ENCODE peak calls at places on chromosome 3, in four cellular contexts. S, R, J and L are unnamed samples.

GRCh38 chr3:7682822-7683229 is 818.8 kb upstream of the LMCD1 start:
- DNase-seq in S (peak; percentile 52), R (no peak), J (no peak), L (no peak)

GRCh38 chr3:156802827-156803606 is 23.1 kb upstream of the LEKR1 start:
- DNase-seq in S (peak; percentile 9), R (no peak), J (no peak), L (no peak)

GRCh38 chr3:13705702-13706280 is 156.9 kb downstream of the FBLN2 start:
- DNase-seq in S (no peak), R (no peak), J (peak; percentile 22), L (no peak)

GRCh38 chr3:142947799-142948575 is 15.5 kb downstream of the PAQR9 start:
- DNase-seq in S (peak; percentile 34), R (no peak), J (no peak), L (peak; percentile 59)

GRCh38 chr3:42706721-42707619 is 4.4 kb upstream of the HHATL start:
- DNase-seq in S (no peak), R (no peak), J (no peak), L (no peak)

GRCh38 chr3:72411843-72412242 is 436.4 kb downstream of the SHQ1 start:
- DNase-seq in S (no peak), R (no peak), J (no peak), L (no peak)

GRCh38 chr3:45241206-45241605 is 15.1 kb upstream of the TMEM158 start:
- DNase-seq in S (peak; percentile 85), R (no peak), J (no peak), L (no peak)

GRCh38 chr3:145013931-145014330 is 1042.3 kb downstream of the DIPK2A start:
- DNase-seq in S (no peak), R (no peak), J (no peak), L (no peak)

GRCh38 chr3:178536271-178537079 is at the start of gene KCNMB2:
- DNase-seq in S (no peak), R (peak; percentile 63), J (no peak), L (no peak)

GRCh38 chr3:100825574-100825973 is 116.3 kb downstream of the TFG start:
- DNase-seq in S (no peak), R (no peak), J (no peak), L (no peak)

GRCh38 chr3:140585828-140586227 is 92.0 kb upstream of the TRIM42 start:
- DNase-seq in S (no peak), R (no peak), J (no peak), L (peak; percentile 3)

GRCh38 chr3:182979719-182980191 is 583 bp downstream of the DCUN1D1 start:
- DNase-seq in S (peak; percentile 63), R (no peak), J (peak; percentile 74), L (peak; percentile 4)

GRCh38 chr3:12380408-12380795 is 91.5 kb downstream of the PPARG start:
- DNase-seq in S (no peak), R (no peak), J (no peak), L (no peak)

GRCh38 chr3:124972457-124972856 is 37.9 kb upstream of the MUC13 start:
- DNase-seq in S (no peak), R (no peak), J (no peak), L (no peak)

GRCh38 chr3:94303897-94304296 is 241.0 kb downstream of the NSUN3 start:
- DNase-seq in S (peak; percentile 28), R (no peak), J (no peak), L (no peak)

GRCh38 chr3:102662223-102662622 is 227.4 kb downstream of the ZPLD1 start:
- DNase-seq in S (no peak), R (no peak), J (no peak), L (no peak)

GRCh38 chr3:148036331-148036881 is 627.2 kb downstream of the ZIC1 start:
- DNase-seq in S (peak; percentile 11), R (no peak), J (no peak), L (no peak)

GRCh38 chr3:159629329-159630084 is 359.1 kb upstream of the IL12A start:
- DNase-seq in S (no peak), R (no peak), J (no peak), L (no peak)

GRCh38 chr3:195254454-195255175 is 16.3 kb downstream of the XXYLT1 start:
- DNase-seq in S (no peak), R (no peak), J (peak; percentile 48), L (no peak)

GRCh38 chr3:6229778-6230410 is 631.0 kb upstream of the GRM7 start:
- DNase-seq in S (no peak), R (no peak), J (no peak), L (no peak)

GRCh38 chr3:123152656-123153055 is 49.1 kb upstream of the SEC22A start:
- DNase-seq in S (no peak), R (no peak), J (no peak), L (no peak)

GRCh38 chr3:193711165-193711485 is 118.1 kb downstream of the OPA1 start:
- DNase-seq in S (no peak), R (no peak), J (no peak), L (no peak)

GRCh38 chr3:123651449-123652345 is 66.8 kb upstream of the HACD2 start:
- DNase-seq in S (peak; percentile 27), R (peak; percentile 53), J (no peak), L (no peak)

GRCh38 chr3:39141211-39141995 is 12.0 kb downstream of the CSRNP1 start:
- DNase-seq in S (no peak), R (peak; percentile 20), J (no peak), L (peak; percentile 86)

GRCh38 chr3:192772495-192772894 is 45.2 kb upstream of the FGF12 start:
- DNase-seq in S (peak; percentile 81), R (peak; percentile 63), J (peak; percentile 60), L (peak; percentile 11)

GRCh38 chr3:138479355-138479964 is 45.0 kb downstream of the ESYT3 start:
- DNase-seq in S (peak; percentile 81), R (peak; percentile 69), J (no peak), L (peak; percentile 55)

GRCh38 chr3:46168583-46168982 is 39.5 kb downstream of the CCR1 start:
- DNase-seq in S (no peak), R (no peak), J (no peak), L (no peak)

GRCh38 chr3:194773216-194773615 is 87.5 kb downstream of the FAM43A start:
- DNase-seq in S (peak; percentile 13), R (no peak), J (no peak), L (no peak)

GRCh38 chr3:46946856-46947544 is 29.5 kb downstream of the CCDC12 start:
- DNase-seq in S (no peak), R (no peak), J (no peak), L (peak; percentile 57)

DNA sequence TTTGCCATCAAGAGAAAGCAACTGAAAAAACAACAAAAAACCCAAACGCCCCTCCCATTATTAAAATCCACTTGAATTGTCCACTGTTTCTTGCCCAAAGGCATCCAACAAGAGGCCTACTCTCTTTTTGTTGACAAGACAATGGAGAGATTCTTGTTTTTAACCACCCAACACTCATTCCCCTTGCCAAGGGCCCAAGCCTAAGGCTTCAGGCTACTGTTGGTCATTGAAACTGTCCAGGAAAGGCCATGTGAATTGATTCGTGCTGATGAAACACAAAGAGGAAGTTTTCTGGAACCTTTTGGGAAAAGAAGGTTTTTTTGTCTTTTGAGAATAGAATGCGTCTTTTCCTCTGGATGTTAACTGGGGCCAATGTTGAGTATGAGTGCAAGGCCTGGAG is 157.4 kb upstream of the PFN2 start:
- DNase-seq in S (no peak), R (no peak), J (no peak), L (no peak)
- H3K79me2 ChIP-seq in S (no peaks in the 10 kb centered on the region), R (no peaks in the 10 kb centered on the region), J (no peaks in the 10 kb centered on the region), L (no peaks in the 10 kb centered on the region)

DNA sequence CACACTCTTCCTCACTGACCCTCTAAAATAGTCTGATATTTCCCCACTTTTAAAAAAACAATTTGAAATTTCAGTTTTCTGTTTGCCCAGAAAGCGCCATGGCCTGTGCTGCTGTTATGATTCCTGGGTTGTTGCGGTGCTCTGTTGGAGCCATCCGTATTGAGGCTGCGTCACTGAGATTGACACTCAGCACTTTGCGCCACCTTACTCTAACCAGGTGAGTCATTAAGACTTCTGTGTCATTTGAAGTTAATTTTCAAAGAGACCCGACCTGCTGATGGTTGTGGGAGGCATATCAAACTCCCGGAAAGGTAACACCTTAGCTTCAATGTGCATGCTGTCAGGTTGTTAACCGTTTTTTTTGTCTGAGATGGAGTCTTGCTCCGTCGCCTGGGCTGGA is 5.8 kb downstream of the OXNAD1 start:
- DNase-seq in S (no peak), R (no peak), J (no peak), L (no peak)
- H3K23ac ChIP-seq in S (no peak overlapping the region), R (no peak overlapping the region), J (no peak overlapping the region), L (no peak overlapping the region)

GRCh38 chr3:30691944-30692343 is 85.5 kb downstream of the TGFBR2 start:
- DNase-seq in S (no peak), R (no peak), J (no peak), L (no peak)
- H3K79me2 ChIP-seq in S (no peaks in the 10 kb centered on the region), R (no peaks in the 10 kb centered on the region), J (no peaks in the 10 kb centered on the region), L (peaks cover 2% of the 10 kb centered on the region)

DNA sequence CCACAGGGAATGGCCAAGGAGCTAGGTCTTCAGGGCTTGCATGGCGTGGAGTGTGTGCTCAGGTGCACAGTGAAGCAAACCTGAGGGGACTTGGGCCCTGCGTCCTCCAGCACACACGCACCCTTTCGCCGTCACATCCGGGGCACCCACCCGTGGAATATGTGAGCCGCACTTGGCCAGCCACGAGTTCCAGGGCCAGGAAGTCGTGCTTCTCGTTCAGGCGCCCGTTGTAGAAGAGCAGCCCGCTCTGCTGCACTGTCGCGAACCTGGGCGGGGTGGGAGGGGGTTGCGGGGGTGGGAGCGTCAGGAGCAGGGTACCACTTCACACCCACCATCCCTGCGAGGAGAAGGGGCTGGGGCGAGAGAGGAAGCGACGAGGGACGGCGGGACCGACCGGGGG is 7.1 kb downstream of the CELSR3 start:
- DNase-seq in S (no peak), R (no peak), J (no peak), L (no peak)
- H3K23ac ChIP-seq in S (no peak overlapping the region), R (no peak overlapping the region), J (no peak overlapping the region), L (no peak overlapping the region)

DNA sequence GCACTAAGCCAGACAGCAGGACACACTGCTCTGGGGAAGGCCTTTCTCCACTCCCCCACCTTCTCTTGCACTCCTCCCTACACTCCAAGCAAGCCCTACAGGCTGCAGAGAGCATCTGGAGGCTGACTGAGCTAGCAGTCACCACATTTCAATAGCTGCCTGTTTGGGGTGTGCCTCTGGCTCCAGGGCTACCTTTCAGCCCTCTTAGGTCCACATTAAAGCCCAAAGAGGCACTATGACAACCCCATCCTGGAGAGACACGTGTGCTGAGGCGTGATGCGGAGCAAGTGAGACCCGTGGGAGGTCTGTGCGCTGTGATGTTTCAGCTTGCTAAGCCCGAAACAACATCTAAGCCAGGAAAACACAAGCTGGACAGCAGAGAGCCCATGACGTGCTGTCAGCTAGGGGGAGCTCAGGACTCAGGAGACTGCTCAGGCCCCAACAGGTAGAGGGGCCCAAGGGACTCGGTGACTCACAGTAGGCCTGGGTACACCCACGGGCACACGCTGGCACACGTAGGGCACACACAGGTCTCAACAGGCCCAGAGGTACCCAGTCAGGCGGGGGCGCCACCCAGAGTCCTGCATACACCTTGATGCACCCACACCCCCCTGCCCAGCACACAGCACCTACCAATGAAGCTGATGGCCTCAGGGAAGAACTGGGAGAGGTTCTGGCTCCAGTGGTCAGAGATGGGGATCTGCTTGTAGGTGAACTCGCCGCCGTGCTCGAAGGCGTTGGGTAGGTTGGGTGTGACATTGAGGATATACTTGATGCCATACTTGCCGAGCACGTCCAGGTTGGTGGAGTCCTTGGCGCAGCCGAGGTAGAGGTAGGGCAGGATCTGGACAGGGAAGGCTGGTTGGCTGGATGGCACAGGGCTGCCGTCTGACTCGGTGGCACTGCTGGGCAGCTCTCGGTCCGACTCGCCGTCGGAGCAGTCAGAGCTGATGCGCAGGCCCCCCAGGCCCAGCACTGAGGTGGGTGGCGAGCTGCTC is 2.8 kb downstream of the DUSP7 start:
- DNase-seq in S (peak; percentile 38), R (no peak), J (no peak), L (no peak)
- H3K79me2 ChIP-seq in S (no peaks in the 10 kb centered on the region), R (no peaks in the 10 kb centered on the region), J (no peaks in the 10 kb centered on the region), L (peaks cover 5% of the 10 kb centered on the region)